ENCODE peak calls at places on chromosomes 1 and 21, in nine cellular contexts. K, N, G, U, T, E, V, D and Q are unnamed samples.
A peak's percentile ranks its signal among the peaks of the same experiment; 100 is the strongest.

GRCh38 chr1:180136968-180137356 is 17.7 kb upstream of the QSOX1 start:
- DNase-seq in K (no peak), N (no peak), G (no peak), U (no peak), T (no peak), E (no peak), V (no peak), D (no peak), Q (no peak)

GRCh38 chr1:32508751-32509140 is 30.5 kb upstream of the ZBTB8A start:
- DNase-seq in K (no peak), N (no peak), G (no peak), U (no peak), T (no peak), E (no peak), V (no peak), D (no peak), Q (no peak)

GRCh38 chr1:165828581-165829329 is 1.3 kb downstream of the UCK2 start:
- DNase-seq in K (peak; percentile 43), N (peak; percentile 34), G (peak; percentile 53), U (peak; percentile 75), T (peak; percentile 69), E (peak; percentile 33), V (peak; percentile 2), D (peak; percentile 37), Q (peak; percentile 56)

GRCh38 chr1:62362061-62362951 is 43.1 kb upstream of the KANK4 start:
- DNase-seq in K (no peak), N (no peak), G (no peak), U (no peak), T (peak; percentile 83), E (no peak), V (no peak), D (no peak), Q (no peak)

GRCh38 chr1:17875171-17875881 is 120.2 kb downstream of the ACTL8 start:
- DNase-seq in K (no peak), N (no peak), G (no peak), U (no peak), T (no peak), E (no peak), V (no peak), D (no peak), Q (no peak)

GRCh38 chr1:40432644-40433385 is 17.5 kb upstream of the ZFP69B start:
- DNase-seq in K (no peak), N (no peak), G (no peak), U (no peak), T (no peak), E (no peak), V (no peak), D (peak; percentile 15), Q (no peak)

GRCh38 chr1:116556289-116557006 is 14.4 kb downstream of the CD58 start:
- DNase-seq in K (no peak), N (no peak), G (no peak), U (no peak), T (no peak), E (no peak), V (peak; percentile 47), D (no peak), Q (no peak)

GRCh38 chr1:182869241-182869666 is 30.1 kb downstream of the DHX9 start:
- DNase-seq in K (no peak), N (no peak), G (no peak), U (no peak), T (no peak), E (no peak), V (no peak), D (no peak), Q (peak; percentile 58)

GRCh38 chr1:87888456-87888855 is 559.8 kb downstream of the LMO4 start:
- DNase-seq in K (no peak), N (no peak), G (peak; percentile 16), U (no peak), T (no peak), E (no peak), V (no peak), D (peak; percentile 91), Q (no peak)

GRCh38 chr1:246971322-246971721 is 36.5 kb downstream of the ZNF695 start:
- DNase-seq in K (no peak), N (no peak), G (no peak), U (peak; percentile 22), T (peak; percentile 53), E (peak; percentile 30), V (peak; percentile 27), D (no peak), Q (no peak)
- TF ChIP-seq CTCF in K (peak; percentile 53), N (peak; percentile 31), G (peak; percentile 65), U (peak; percentile 39), T (peak; percentile 36), E (peak; percentile 60), V (peak; percentile 67), D (peak; percentile 66), Q (no peak)

GRCh38 chr1:39266269-39266668 is 61.8 kb downstream of the MACF1 start:
- DNase-seq in K (no peak), N (no peak), G (no peak), U (no peak), T (no peak), E (no peak), V (no peak), D (no peak), Q (no peak)
- TF ChIP-seq CTCF in K (no peak), N (no peak), G (peak; percentile 11), U (no peak), T (no peak), E (peak; percentile 32), V (no peak), D (peak; percentile 18), Q (no peak)

GRCh38 chr1:151739590-151740355 is 18.5 kb downstream of the RIIAD1 start:
- DNase-seq in K (no peak), N (no peak), G (no peak), U (no peak), T (peak; percentile 38), E (no peak), V (no peak), D (no peak), Q (no peak)
- TF ChIP-seq CTCF in K (no peak), N (no peak), G (no peak), U (no peak), T (no peak), E (no peak), V (no peak), D (no peak), Q (no peak)

DNA sequence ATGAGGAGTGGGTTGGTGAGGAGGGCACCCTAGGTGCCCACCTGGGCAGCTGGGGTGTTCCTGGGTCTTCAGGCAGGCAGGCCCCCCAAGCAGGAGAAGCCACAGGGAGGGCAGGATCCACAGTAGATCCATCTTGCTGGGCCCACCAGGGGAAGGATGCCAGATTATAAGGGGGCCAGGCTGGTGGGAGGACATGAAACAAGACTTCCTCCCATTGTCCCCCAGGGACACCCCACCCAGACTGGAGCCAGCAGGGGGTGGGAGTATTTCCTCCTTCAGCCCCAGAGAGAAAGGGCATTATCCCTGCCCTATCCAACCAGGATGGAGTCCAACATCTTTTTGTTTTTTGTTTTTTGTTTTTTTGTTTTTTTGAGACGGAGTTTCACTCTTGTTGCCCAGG is at the start of gene FCN3:
- DNase-seq in K (no peak), N (no peak), G (no peak), U (no peak), T (no peak), E (no peak), V (no peak), D (no peak), Q (no peak)
- TF ChIP-seq CTCF in K (no peak), N (no peak), G (no peak), U (no peak), T (no peak), E (no peak), V (no peak), D (no peak), Q (no peak)

GRCh38 chr21:17925000-17925610 is 105.9 kb upstream of the C21orf91 start:
- DNase-seq in K (peak; percentile 49), N (peak; percentile 49), G (peak; percentile 72), U (peak; percentile 53), T (peak; percentile 60), E (peak; percentile 14), V (peak; percentile 24), D (no peak), Q (peak; percentile 56)
- TF ChIP-seq CTCF in K (peak; percentile 91), N (peak; percentile 93), G (peak; percentile 85), U (peak; percentile 96), T (peak; percentile 57), E (peak; percentile 87), V (peak; percentile 76), D (peak; percentile 89), Q (peak; percentile 87)

DNA sequence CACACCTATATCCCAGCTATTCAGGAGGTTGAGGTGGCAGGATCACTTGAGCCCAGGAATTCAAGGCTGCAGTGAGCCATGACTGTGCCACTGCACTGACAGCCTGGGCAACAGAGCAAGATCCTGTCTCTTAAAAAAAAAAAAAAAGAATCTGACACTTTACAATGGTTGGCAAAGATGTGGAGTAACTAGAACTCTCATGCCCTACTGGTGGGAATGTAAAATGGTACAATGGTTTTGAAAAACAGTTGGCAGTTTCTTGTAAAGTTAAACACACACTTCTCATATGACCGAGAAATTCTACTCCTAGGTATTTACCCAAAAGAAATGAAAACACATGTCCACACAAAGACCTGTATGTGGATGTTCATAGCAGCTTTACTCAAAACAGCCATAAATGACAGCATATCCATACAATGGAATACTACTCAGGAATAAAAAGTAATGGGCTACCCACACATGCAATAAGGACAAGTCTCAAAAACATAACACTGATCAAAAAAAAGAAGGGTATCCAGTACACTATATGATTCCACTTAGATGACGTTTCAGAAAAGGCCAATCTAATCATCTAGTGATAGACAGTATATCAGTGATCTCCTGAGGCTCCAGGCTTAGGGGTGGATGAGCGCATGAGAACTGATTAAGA is 58.1 kb downstream of the HLCS start:
- DNase-seq in K (no peak), N (no peak), G (no peak), U (no peak), T (no peak), E (no peak), V (no peak), D (no peak), Q (no peak)
- TF ChIP-seq CTCF in K (peak; percentile 36), N (no peak), G (no peak), U (no peak), T (no peak), E (no peak), V (no peak), D (peak; percentile 10), Q (no peak)

GRCh38 chr1:228340686-228341449 is 65.8 kb downstream of the TRIM11 start:
- DNase-seq in K (no peak), N (no peak), G (no peak), U (no peak), T (peak; percentile 11), E (no peak), V (no peak), D (no peak), Q (peak; percentile 10)
- TF ChIP-seq CTCF in K (peak; percentile 21), N (peak; percentile 28), G (no peak), U (no peak), T (no peak), E (no peak), V (no peak), D (peak; percentile 33), Q (peak; percentile 18)

GRCh38 chr1:160945079-160945478 is 9.5 kb downstream of the ITLN2 start:
- DNase-seq in K (no peak), N (no peak), G (no peak), U (no peak), T (no peak), E (no peak), V (no peak), D (no peak), Q (no peak)

GRCh38 chr1:160942926-160943325 is 11.7 kb downstream of the ITLN2 start:
- DNase-seq in K (no peak), N (no peak), G (no peak), U (no peak), T (no peak), E (no peak), V (no peak), D (no peak), Q (no peak)
- TF ChIP-seq CTCF in K (no peak), N (peak; percentile 19), G (no peak), U (no peak), T (no peak), E (no peak), V (no peak), D (no peak), Q (no peak)